ENCODE peak calls at places on chromosome X, in nine cellular contexts. One of them, this sample, is unnamed.

GRCh38 chrX:39982927-39983326 is 114.8 kb downstream of the BCOR start:
- DNase-seq in activated T-cell treated with anti-CD3 and anti-CD28 coated beads for 1 hour: no peak
- DNase-seq in natural killer cell treated with Interleukin-12 subunit alpha and Interleukin-12 subunit beta and Interleukin-15 and Interleukin-18, amount 100 ng/mL, for 72 hours: no peak
- DNase-seq in pancreas: no peak
- DNase-seq in left ventricle myocardium inferior: no peak
- DNase-seq in caudate nucleus: no peak
- DNase-seq in activated CD4-positive, alpha-beta T cell treated with anti-CD3 and anti-CD28 coated beads for 36 hours: no peak
- DNase-seq in sigmoid colon: no peak
- DNase-seq in islet precursor cell: no peak
- DNase-seq in this sample: no peak

GRCh38 chrX:108167211-108167872 is 75.8 kb downstream of the ATG4A start:
- DNase-seq in activated T-cell treated with anti-CD3 and anti-CD28 coated beads for 1 hour: no peak
- DNase-seq in natural killer cell treated with Interleukin-12 subunit alpha and Interleukin-12 subunit beta and Interleukin-15 and Interleukin-18, amount 100 ng/mL, for 72 hours: no peak
- DNase-seq in pancreas: no peak
- DNase-seq in left ventricle myocardium inferior: no peak
- DNase-seq in caudate nucleus: no peak
- DNase-seq in activated CD4-positive, alpha-beta T cell treated with anti-CD3 and anti-CD28 coated beads for 36 hours: peak
- DNase-seq in sigmoid colon: no peak
- DNase-seq in islet precursor cell: peak
- DNase-seq in this sample: no peak

GRCh38 chrX:18575744-18576143 is 96.2 kb downstream of the RS1 start:
- DNase-seq in activated T-cell treated with anti-CD3 and anti-CD28 coated beads for 1 hour: no peak
- DNase-seq in natural killer cell treated with Interleukin-12 subunit alpha and Interleukin-12 subunit beta and Interleukin-15 and Interleukin-18, amount 100 ng/mL, for 72 hours: no peak
- DNase-seq in pancreas: no peak
- DNase-seq in left ventricle myocardium inferior: no peak
- DNase-seq in caudate nucleus: no peak
- DNase-seq in activated CD4-positive, alpha-beta T cell treated with anti-CD3 and anti-CD28 coated beads for 36 hours: no peak
- DNase-seq in sigmoid colon: no peak
- DNase-seq in islet precursor cell: no peak
- DNase-seq in this sample: no peak

GRCh38 chrX:68710870-68711576 is 63.6 kb downstream of the STARD8 start:
- DNase-seq in activated T-cell treated with anti-CD3 and anti-CD28 coated beads for 1 hour: no peak
- DNase-seq in natural killer cell treated with Interleukin-12 subunit alpha and Interleukin-12 subunit beta and Interleukin-15 and Interleukin-18, amount 100 ng/mL, for 72 hours: no peak
- DNase-seq in pancreas: peak
- DNase-seq in left ventricle myocardium inferior: no peak
- DNase-seq in caudate nucleus: no peak
- DNase-seq in activated CD4-positive, alpha-beta T cell treated with anti-CD3 and anti-CD28 coated beads for 36 hours: peak
- DNase-seq in sigmoid colon: peak
- DNase-seq in islet precursor cell: peak
- DNase-seq in this sample: peak

GRCh38 chrX:70755850-70756249 is 152.7 kb downstream of the TEX11 start:
- DNase-seq in activated T-cell treated with anti-CD3 and anti-CD28 coated beads for 1 hour: peak
- DNase-seq in natural killer cell treated with Interleukin-12 subunit alpha and Interleukin-12 subunit beta and Interleukin-15 and Interleukin-18, amount 100 ng/mL, for 72 hours: no peak
- DNase-seq in pancreas: no peak
- DNase-seq in left ventricle myocardium inferior: no peak
- DNase-seq in caudate nucleus: no peak
- DNase-seq in activated CD4-positive, alpha-beta T cell treated with anti-CD3 and anti-CD28 coated beads for 36 hours: peak
- DNase-seq in sigmoid colon: no peak
- DNase-seq in islet precursor cell: peak
- DNase-seq in this sample: no peak

GRCh38 chrX:103879339-103879738 is 47.3 kb upstream of the RAB9B start:
- DNase-seq in activated T-cell treated with anti-CD3 and anti-CD28 coated beads for 1 hour: no peak
- DNase-seq in natural killer cell treated with Interleukin-12 subunit alpha and Interleukin-12 subunit beta and Interleukin-15 and Interleukin-18, amount 100 ng/mL, for 72 hours: no peak
- DNase-seq in pancreas: no peak
- DNase-seq in left ventricle myocardium inferior: no peak
- DNase-seq in caudate nucleus: no peak
- DNase-seq in activated CD4-positive, alpha-beta T cell treated with anti-CD3 and anti-CD28 coated beads for 36 hours: no peak
- DNase-seq in sigmoid colon: no peak
- DNase-seq in islet precursor cell: peak
- DNase-seq in this sample: no peak

GRCh38 chrX:13939741-13940597 is 89.7 kb downstream of the GEMIN8 start:
- DNase-seq in activated T-cell treated with anti-CD3 and anti-CD28 coated beads for 1 hour: no peak
- DNase-seq in natural killer cell treated with Interleukin-12 subunit alpha and Interleukin-12 subunit beta and Interleukin-15 and Interleukin-18, amount 100 ng/mL, for 72 hours: no peak
- DNase-seq in pancreas: no peak
- DNase-seq in left ventricle myocardium inferior: no peak
- DNase-seq in caudate nucleus: no peak
- DNase-seq in activated CD4-positive, alpha-beta T cell treated with anti-CD3 and anti-CD28 coated beads for 36 hours: no peak
- DNase-seq in sigmoid colon: no peak
- DNase-seq in islet precursor cell: no peak
- DNase-seq in this sample: no peak

GRCh38 chrX:35115205-35115604 is 172.6 kb downstream of the FAM47B start:
- DNase-seq in activated T-cell treated with anti-CD3 and anti-CD28 coated beads for 1 hour: no peak
- DNase-seq in natural killer cell treated with Interleukin-12 subunit alpha and Interleukin-12 subunit beta and Interleukin-15 and Interleukin-18, amount 100 ng/mL, for 72 hours: no peak
- DNase-seq in pancreas: no peak
- DNase-seq in left ventricle myocardium inferior: no peak
- DNase-seq in caudate nucleus: no peak
- DNase-seq in activated CD4-positive, alpha-beta T cell treated with anti-CD3 and anti-CD28 coated beads for 36 hours: no peak
- DNase-seq in sigmoid colon: no peak
- DNase-seq in islet precursor cell: no peak
- DNase-seq in this sample: no peak

GRCh38 chrX:28189011-28189410 is 207.8 kb upstream of the DCAF8L1 start:
- DNase-seq in activated T-cell treated with anti-CD3 and anti-CD28 coated beads for 1 hour: no peak
- DNase-seq in natural killer cell treated with Interleukin-12 subunit alpha and Interleukin-12 subunit beta and Interleukin-15 and Interleukin-18, amount 100 ng/mL, for 72 hours: no peak
- DNase-seq in pancreas: no peak
- DNase-seq in left ventricle myocardium inferior: no peak
- DNase-seq in caudate nucleus: no peak
- DNase-seq in activated CD4-positive, alpha-beta T cell treated with anti-CD3 and anti-CD28 coated beads for 36 hours: no peak
- DNase-seq in sigmoid colon: no peak
- DNase-seq in islet precursor cell: no peak
- DNase-seq in this sample: no peak

GRCh38 chrX:16212436-16212835 is 45.2 kb downstream of the MAGEB17 start:
- DNase-seq in activated T-cell treated with anti-CD3 and anti-CD28 coated beads for 1 hour: no peak
- DNase-seq in natural killer cell treated with Interleukin-12 subunit alpha and Interleukin-12 subunit beta and Interleukin-15 and Interleukin-18, amount 100 ng/mL, for 72 hours: no peak
- DNase-seq in pancreas: peak
- DNase-seq in left ventricle myocardium inferior: no peak
- DNase-seq in caudate nucleus: no peak
- DNase-seq in activated CD4-positive, alpha-beta T cell treated with anti-CD3 and anti-CD28 coated beads for 36 hours: no peak
- DNase-seq in sigmoid colon: no peak
- DNase-seq in islet precursor cell: peak
- DNase-seq in this sample: no peak

GRCh38 chrX:67317725-67318124 is 226.1 kb upstream of the AR start:
- DNase-seq in activated T-cell treated with anti-CD3 and anti-CD28 coated beads for 1 hour: no peak
- DNase-seq in natural killer cell treated with Interleukin-12 subunit alpha and Interleukin-12 subunit beta and Interleukin-15 and Interleukin-18, amount 100 ng/mL, for 72 hours: no peak
- DNase-seq in pancreas: no peak
- DNase-seq in left ventricle myocardium inferior: no peak
- DNase-seq in caudate nucleus: no peak
- DNase-seq in activated CD4-positive, alpha-beta T cell treated with anti-CD3 and anti-CD28 coated beads for 36 hours: no peak
- DNase-seq in sigmoid colon: no peak
- DNase-seq in islet precursor cell: no peak
- DNase-seq in this sample: no peak

GRCh38 chrX:7334253-7334935 is 186.4 kb upstream of the PUDP start:
- DNase-seq in activated T-cell treated with anti-CD3 and anti-CD28 coated beads for 1 hour: no peak
- DNase-seq in natural killer cell treated with Interleukin-12 subunit alpha and Interleukin-12 subunit beta and Interleukin-15 and Interleukin-18, amount 100 ng/mL, for 72 hours: no peak
- DNase-seq in pancreas: no peak
- DNase-seq in left ventricle myocardium inferior: no peak
- DNase-seq in caudate nucleus: no peak
- DNase-seq in activated CD4-positive, alpha-beta T cell treated with anti-CD3 and anti-CD28 coated beads for 36 hours: no peak
- DNase-seq in sigmoid colon: no peak
- DNase-seq in islet precursor cell: no peak
- DNase-seq in this sample: no peak

GRCh38 chrX:22276781-22277180 is 4.1 kb downstream of the CBLL2 start:
- DNase-seq in activated T-cell treated with anti-CD3 and anti-CD28 coated beads for 1 hour: no peak
- DNase-seq in natural killer cell treated with Interleukin-12 subunit alpha and Interleukin-12 subunit beta and Interleukin-15 and Interleukin-18, amount 100 ng/mL, for 72 hours: no peak
- DNase-seq in pancreas: no peak
- DNase-seq in left ventricle myocardium inferior: no peak
- DNase-seq in caudate nucleus: no peak
- DNase-seq in activated CD4-positive, alpha-beta T cell treated with anti-CD3 and anti-CD28 coated beads for 36 hours: no peak
- DNase-seq in sigmoid colon: no peak
- DNase-seq in islet precursor cell: no peak
- DNase-seq in this sample: no peak

GRCh38 chrX:73214366-73215094 is at the start of gene NAP1L2:
- DNase-seq in activated T-cell treated with anti-CD3 and anti-CD28 coated beads for 1 hour: no peak
- DNase-seq in natural killer cell treated with Interleukin-12 subunit alpha and Interleukin-12 subunit beta and Interleukin-15 and Interleukin-18, amount 100 ng/mL, for 72 hours: no peak
- DNase-seq in pancreas: peak
- DNase-seq in left ventricle myocardium inferior: peak
- DNase-seq in caudate nucleus: peak
- DNase-seq in activated CD4-positive, alpha-beta T cell treated with anti-CD3 and anti-CD28 coated beads for 36 hours: peak
- DNase-seq in sigmoid colon: peak
- DNase-seq in islet precursor cell: peak
- DNase-seq in this sample: no peak

GRCh38 chrX:135345328-135345645 is 36.0 kb downstream of the ETDC start:
- DNase-seq in activated T-cell treated with anti-CD3 and anti-CD28 coated beads for 1 hour: no peak
- DNase-seq in natural killer cell treated with Interleukin-12 subunit alpha and Interleukin-12 subunit beta and Interleukin-15 and Interleukin-18, amount 100 ng/mL, for 72 hours: no peak
- DNase-seq in pancreas: peak
- DNase-seq in left ventricle myocardium inferior: peak
- DNase-seq in caudate nucleus: no peak
- DNase-seq in activated CD4-positive, alpha-beta T cell treated with anti-CD3 and anti-CD28 coated beads for 36 hours: peak
- DNase-seq in sigmoid colon: peak
- DNase-seq in islet precursor cell: no peak
- DNase-seq in this sample: no peak

GRCh38 chrX:32614707-32615106 is 596.6 kb downstream of the DMD start:
- DNase-seq in activated T-cell treated with anti-CD3 and anti-CD28 coated beads for 1 hour: no peak
- DNase-seq in natural killer cell treated with Interleukin-12 subunit alpha and Interleukin-12 subunit beta and Interleukin-15 and Interleukin-18, amount 100 ng/mL, for 72 hours: no peak
- DNase-seq in pancreas: no peak
- DNase-seq in left ventricle myocardium inferior: no peak
- DNase-seq in caudate nucleus: no peak
- DNase-seq in activated CD4-positive, alpha-beta T cell treated with anti-CD3 and anti-CD28 coated beads for 36 hours: no peak
- DNase-seq in sigmoid colon: no peak
- DNase-seq in islet precursor cell: no peak
- DNase-seq in this sample: no peak

GRCh38 chrX:71118032-71118984 is at the start of gene MED12:
- DNase-seq in activated T-cell treated with anti-CD3 and anti-CD28 coated beads for 1 hour: peak
- DNase-seq in natural killer cell treated with Interleukin-12 subunit alpha and Interleukin-12 subunit beta and Interleukin-15 and Interleukin-18, amount 100 ng/mL, for 72 hours: peak
- DNase-seq in pancreas: peak
- DNase-seq in left ventricle myocardium inferior: peak
- DNase-seq in caudate nucleus: peak
- DNase-seq in activated CD4-positive, alpha-beta T cell treated with anti-CD3 and anti-CD28 coated beads for 36 hours: peak
- DNase-seq in sigmoid colon: peak
- DNase-seq in islet precursor cell: peak
- DNase-seq in this sample: peak

GRCh38 chrX:106649523-106650428 is 38.0 kb downstream of the RADX start:
- DNase-seq in activated T-cell treated with anti-CD3 and anti-CD28 coated beads for 1 hour: no peak
- DNase-seq in natural killer cell treated with Interleukin-12 subunit alpha and Interleukin-12 subunit beta and Interleukin-15 and Interleukin-18, amount 100 ng/mL, for 72 hours: no peak
- DNase-seq in pancreas: no peak
- DNase-seq in left ventricle myocardium inferior: no peak
- DNase-seq in caudate nucleus: no peak
- DNase-seq in activated CD4-positive, alpha-beta T cell treated with anti-CD3 and anti-CD28 coated beads for 36 hours: no peak
- DNase-seq in sigmoid colon: no peak
- DNase-seq in islet precursor cell: no peak
- DNase-seq in this sample: no peak

GRCh38 chrX:70434914-70435586 is 9.6 kb upstream of the DLG3 start:
- DNase-seq in activated T-cell treated with anti-CD3 and anti-CD28 coated beads for 1 hour: no peak
- DNase-seq in natural killer cell treated with Interleukin-12 subunit alpha and Interleukin-12 subunit beta and Interleukin-15 and Interleukin-18, amount 100 ng/mL, for 72 hours: no peak
- DNase-seq in pancreas: no peak
- DNase-seq in left ventricle myocardium inferior: peak
- DNase-seq in caudate nucleus: no peak
- DNase-seq in activated CD4-positive, alpha-beta T cell treated with anti-CD3 and anti-CD28 coated beads for 36 hours: peak
- DNase-seq in sigmoid colon: no peak
- DNase-seq in islet precursor cell: no peak
- DNase-seq in this sample: no peak

GRCh38 chrX:21975827-21976226 is 35.3 kb downstream of the SMS start:
- DNase-seq in activated T-cell treated with anti-CD3 and anti-CD28 coated beads for 1 hour: no peak
- DNase-seq in natural killer cell treated with Interleukin-12 subunit alpha and Interleukin-12 subunit beta and Interleukin-15 and Interleukin-18, amount 100 ng/mL, for 72 hours: no peak
- DNase-seq in pancreas: no peak
- DNase-seq in left ventricle myocardium inferior: no peak
- DNase-seq in caudate nucleus: no peak
- DNase-seq in activated CD4-positive, alpha-beta T cell treated with anti-CD3 and anti-CD28 coated beads for 36 hours: no peak
- DNase-seq in sigmoid colon: no peak
- DNase-seq in islet precursor cell: no peak
- DNase-seq in this sample: no peak

GRCh38 chrX:3351287-3351686 is 4.8 kb upstream of the MXRA5 start:
- DNase-seq in activated T-cell treated with anti-CD3 and anti-CD28 coated beads for 1 hour: no peak
- DNase-seq in natural killer cell treated with Interleukin-12 subunit alpha and Interleukin-12 subunit beta and Interleukin-15 and Interleukin-18, amount 100 ng/mL, for 72 hours: no peak
- DNase-seq in pancreas: no peak
- DNase-seq in left ventricle myocardium inferior: no peak
- DNase-seq in caudate nucleus: no peak
- DNase-seq in activated CD4-positive, alpha-beta T cell treated with anti-CD3 and anti-CD28 coated beads for 36 hours: no peak
- DNase-seq in sigmoid colon: no peak
- DNase-seq in islet precursor cell: no peak
- DNase-seq in this sample: no peak

GRCh38 chrX:150704030-150704613 is 10.9 kb downstream of the MTMR1 start:
- DNase-seq in activated T-cell treated with anti-CD3 and anti-CD28 coated beads for 1 hour: no peak
- DNase-seq in natural killer cell treated with Interleukin-12 subunit alpha and Interleukin-12 subunit beta and Interleukin-15 and Interleukin-18, amount 100 ng/mL, for 72 hours: no peak
- DNase-seq in pancreas: no peak
- DNase-seq in left ventricle myocardium inferior: no peak
- DNase-seq in caudate nucleus: no peak
- DNase-seq in activated CD4-positive, alpha-beta T cell treated with anti-CD3 and anti-CD28 coated beads for 36 hours: peak
- DNase-seq in sigmoid colon: no peak
- DNase-seq in islet precursor cell: no peak
- DNase-seq in this sample: no peak

GRCh38 chrX:17078031-17078730 is 131.7 kb downstream of the REPS2 start:
- DNase-seq in activated T-cell treated with anti-CD3 and anti-CD28 coated beads for 1 hour: no peak
- DNase-seq in natural killer cell treated with Interleukin-12 subunit alpha and Interleukin-12 subunit beta and Interleukin-15 and Interleukin-18, amount 100 ng/mL, for 72 hours: no peak
- DNase-seq in pancreas: no peak
- DNase-seq in left ventricle myocardium inferior: no peak
- DNase-seq in caudate nucleus: no peak
- DNase-seq in activated CD4-positive, alpha-beta T cell treated with anti-CD3 and anti-CD28 coated beads for 36 hours: no peak
- DNase-seq in sigmoid colon: no peak
- DNase-seq in islet precursor cell: no peak
- DNase-seq in this sample: no peak

GRCh38 chrX:40855411-40855810 is 120.1 kb upstream of the MED14 start:
- DNase-seq in activated T-cell treated with anti-CD3 and anti-CD28 coated beads for 1 hour: no peak
- DNase-seq in natural killer cell treated with Interleukin-12 subunit alpha and Interleukin-12 subunit beta and Interleukin-15 and Interleukin-18, amount 100 ng/mL, for 72 hours: no peak
- DNase-seq in pancreas: no peak
- DNase-seq in left ventricle myocardium inferior: no peak
- DNase-seq in caudate nucleus: no peak
- DNase-seq in activated CD4-positive, alpha-beta T cell treated with anti-CD3 and anti-CD28 coated beads for 36 hours: no peak
- DNase-seq in sigmoid colon: no peak
- DNase-seq in islet precursor cell: no peak
- DNase-seq in this sample: no peak

GRCh38 chrX:13990126-13990525 is 39.6 kb downstream of the GEMIN8 start:
- DNase-seq in activated T-cell treated with anti-CD3 and anti-CD28 coated beads for 1 hour: no peak
- DNase-seq in natural killer cell treated with Interleukin-12 subunit alpha and Interleukin-12 subunit beta and Interleukin-15 and Interleukin-18, amount 100 ng/mL, for 72 hours: no peak
- DNase-seq in pancreas: no peak
- DNase-seq in left ventricle myocardium inferior: no peak
- DNase-seq in caudate nucleus: peak
- DNase-seq in activated CD4-positive, alpha-beta T cell treated with anti-CD3 and anti-CD28 coated beads for 36 hours: no peak
- DNase-seq in sigmoid colon: no peak
- DNase-seq in islet precursor cell: no peak
- DNase-seq in this sample: no peak

GRCh38 chrX:2672084-2672483 is 19.0 kb upstream of the CD99 start:
- DNase-seq in activated T-cell treated with anti-CD3 and anti-CD28 coated beads for 1 hour: no peak
- DNase-seq in natural killer cell treated with Interleukin-12 subunit alpha and Interleukin-12 subunit beta and Interleukin-15 and Interleukin-18, amount 100 ng/mL, for 72 hours: no peak
- DNase-seq in pancreas: no peak
- DNase-seq in left ventricle myocardium inferior: no peak
- DNase-seq in caudate nucleus: no peak
- DNase-seq in activated CD4-positive, alpha-beta T cell treated with anti-CD3 and anti-CD28 coated beads for 36 hours: no peak
- DNase-seq in sigmoid colon: no peak
- DNase-seq in islet precursor cell: no peak
- DNase-seq in this sample: no peak

GRCh38 chrX:41449615-41450014 is 2.5 kb downstream of the NYX start:
- DNase-seq in activated T-cell treated with anti-CD3 and anti-CD28 coated beads for 1 hour: no peak
- DNase-seq in natural killer cell treated with Interleukin-12 subunit alpha and Interleukin-12 subunit beta and Interleukin-15 and Interleukin-18, amount 100 ng/mL, for 72 hours: no peak
- DNase-seq in pancreas: no peak
- DNase-seq in left ventricle myocardium inferior: no peak
- DNase-seq in caudate nucleus: no peak
- DNase-seq in activated CD4-positive, alpha-beta T cell treated with anti-CD3 and anti-CD28 coated beads for 36 hours: no peak
- DNase-seq in sigmoid colon: no peak
- DNase-seq in islet precursor cell: peak
- DNase-seq in this sample: peak

GRCh38 chrX:12771445-12772069 is 19.7 kb upstream of the PRPS2 start:
- DNase-seq in activated T-cell treated with anti-CD3 and anti-CD28 coated beads for 1 hour: peak
- DNase-seq in natural killer cell treated with Interleukin-12 subunit alpha and Interleukin-12 subunit beta and Interleukin-15 and Interleukin-18, amount 100 ng/mL, for 72 hours: no peak
- DNase-seq in pancreas: peak
- DNase-seq in left ventricle myocardium inferior: peak
- DNase-seq in caudate nucleus: no peak
- DNase-seq in activated CD4-positive, alpha-beta T cell treated with anti-CD3 and anti-CD28 coated beads for 36 hours: peak
- DNase-seq in sigmoid colon: no peak
- DNase-seq in islet precursor cell: peak
- DNase-seq in this sample: peak

GRCh38 chrX:153433781-153434285 is 12.0 kb downstream of the TREX2 start:
- DNase-seq in activated T-cell treated with anti-CD3 and anti-CD28 coated beads for 1 hour: no peak
- DNase-seq in natural killer cell treated with Interleukin-12 subunit alpha and Interleukin-12 subunit beta and Interleukin-15 and Interleukin-18, amount 100 ng/mL, for 72 hours: no peak
- DNase-seq in pancreas: no peak
- DNase-seq in left ventricle myocardium inferior: no peak
- DNase-seq in caudate nucleus: no peak
- DNase-seq in activated CD4-positive, alpha-beta T cell treated with anti-CD3 and anti-CD28 coated beads for 36 hours: no peak
- DNase-seq in sigmoid colon: no peak
- DNase-seq in islet precursor cell: no peak
- DNase-seq in this sample: no peak

GRCh38 chrX:137930562-137930961 is 364.6 kb downstream of the ZIC3 start:
- DNase-seq in activated T-cell treated with anti-CD3 and anti-CD28 coated beads for 1 hour: no peak
- DNase-seq in natural killer cell treated with Interleukin-12 subunit alpha and Interleukin-12 subunit beta and Interleukin-15 and Interleukin-18, amount 100 ng/mL, for 72 hours: no peak
- DNase-seq in pancreas: no peak
- DNase-seq in left ventricle myocardium inferior: no peak
- DNase-seq in caudate nucleus: no peak
- DNase-seq in activated CD4-positive, alpha-beta T cell treated with anti-CD3 and anti-CD28 coated beads for 36 hours: no peak
- DNase-seq in sigmoid colon: no peak
- DNase-seq in islet precursor cell: no peak
- DNase-seq in this sample: no peak

GRCh38 chrX:106300239-106300638 is 132.1 kb downstream of the PWWP3B start:
- DNase-seq in activated T-cell treated with anti-CD3 and anti-CD28 coated beads for 1 hour: no peak
- DNase-seq in natural killer cell treated with Interleukin-12 subunit alpha and Interleukin-12 subunit beta and Interleukin-15 and Interleukin-18, amount 100 ng/mL, for 72 hours: no peak
- DNase-seq in pancreas: no peak
- DNase-seq in left ventricle myocardium inferior: no peak
- DNase-seq in caudate nucleus: no peak
- DNase-seq in activated CD4-positive, alpha-beta T cell treated with anti-CD3 and anti-CD28 coated beads for 36 hours: no peak
- DNase-seq in sigmoid colon: no peak
- DNase-seq in islet precursor cell: no peak
- DNase-seq in this sample: no peak